ENCODE peak calls at places on chromosomes 3 and 15, in five cellular contexts. C is right lobe of liver; P is Peyer's patch; G is left lung; N is CD4-positive, alpha-beta T cell. R is an unnamed sample.

GRCh38 chr3:24485511-24485910 is 9.1 kb downstream of the THRB start:
- DNase-seq in C (no peak), P (no peak), G (no peak), N (no peak), R (no peak)

GRCh38 chr3:187040637-187041361 is 98.5 kb downstream of the RPL39L start:
- DNase-seq in C (peak; percentile 65), P (no peak), G (no peak), N (no peak), R (no peak)

GRCh38 chr15:58348095-58348812 is 83.5 kb upstream of the LIPC start:
- DNase-seq in C (no peak), P (no peak), G (no peak), N (no peak), R (no peak)

GRCh38 chr3:11717768-11718581 is 74.3 kb upstream of the VGLL4 start:
- DNase-seq in C (no peak), P (no peak), G (no peak), N (no peak), R (no peak)

GRCh38 chr3:4906107-4906621 is 73.1 kb upstream of the BHLHE40 start:
- DNase-seq in C (no peak), P (no peak), G (no peak), N (no peak), R (no peak)

GRCh38 chr3:127809611-127810010 is 12.7 kb downstream of the MGLL start:
- DNase-seq in C (no peak), P (no peak), G (no peak), N (no peak), R (no peak)

GRCh38 chr3:105752791-105753415 is 115.9 kb downstream of the CBLB start:
- DNase-seq in C (no peak), P (no peak), G (no peak), N (peak; percentile 35), R (no peak)

GRCh38 chr3:151852074-151852811 is 21.2 kb upstream of the SUCNR1 start:
- DNase-seq in C (no peak), P (no peak), G (peak; percentile 48), N (no peak), R (peak; percentile 61)

GRCh38 chr15:64267331-64267973 is 88.5 kb downstream of the CSNK1G1 start:
- DNase-seq in C (no peak), P (no peak), G (no peak), N (no peak), R (no peak)

GRCh38 chr15:40322531-40323238 is 807 bp upstream of the INAFM2 start:
- DNase-seq in C (no peak), P (no peak), G (no peak), N (no peak), R (no peak)

GRCh38 chr3:129618901-129619671 is 12.6 kb upstream of the PLXND1 start:
- DNase-seq in C (no peak), P (no peak), G (peak; percentile 82), N (no peak), R (no peak)

GRCh38 chr3:48395714-48396113 is 23.7 kb downstream of the FBXW12 start:
- DNase-seq in C (no peak), P (no peak), G (no peak), N (no peak), R (no peak)

DNA sequence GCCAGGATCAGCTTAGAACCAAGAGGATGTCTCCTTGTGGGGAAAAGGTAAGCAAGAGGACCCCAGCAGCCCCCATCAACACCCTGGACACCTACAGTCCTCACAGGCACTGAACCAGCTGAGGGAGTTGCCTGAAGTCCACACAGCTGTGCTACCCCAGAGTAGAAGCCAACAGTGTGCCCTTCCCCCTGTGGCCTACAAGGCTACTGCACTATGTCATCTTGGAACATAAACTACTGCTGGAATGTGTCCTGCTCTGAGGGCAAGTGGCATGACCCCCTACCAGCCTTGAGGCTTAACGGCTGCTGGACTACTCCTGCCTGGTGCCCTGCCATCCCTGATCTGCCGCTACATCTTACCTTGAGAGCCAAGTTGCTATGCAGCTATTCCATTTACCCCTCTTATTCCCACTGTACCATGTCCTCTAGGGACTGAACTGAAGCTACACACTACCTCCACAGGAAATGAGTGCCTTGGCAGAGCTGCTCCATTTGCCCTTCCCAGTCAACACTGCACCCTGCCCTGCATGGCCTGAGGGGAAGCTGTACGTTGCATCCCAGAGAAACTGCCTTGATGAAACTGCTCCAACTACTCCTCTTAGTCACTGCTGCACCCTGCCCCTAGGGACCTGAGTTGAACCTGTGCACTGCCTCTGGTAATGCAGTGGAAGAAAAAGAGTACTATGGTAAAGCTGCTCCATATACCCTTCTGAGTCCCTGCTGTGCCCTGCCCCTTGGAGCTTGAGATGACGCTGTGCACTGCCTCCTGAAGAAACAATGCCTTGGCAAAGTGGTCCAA is 40.2 kb upstream of the ATP13A5 start:
- DNase-seq in C (no peak), P (no peak), G (peak; percentile 15), N (no peak), R (no peak)
- H3K27ac ChIP-seq in C (no peak overlapping the region), P (no peak overlapping the region), G (no peak overlapping the region), N (no peak overlapping the region), R (no peak overlapping the region)

GRCh38 chr3:197468167-197468566 is 87.6 kb downstream of the BDH1 start:
- DNase-seq in C (no peak), P (no peak), G (no peak), N (no peak), R (no peak)
- TF ChIP-seq CTCF in C (no peak), P (no peak), G (no peak), N (no peak), R (no peak)

DNA sequence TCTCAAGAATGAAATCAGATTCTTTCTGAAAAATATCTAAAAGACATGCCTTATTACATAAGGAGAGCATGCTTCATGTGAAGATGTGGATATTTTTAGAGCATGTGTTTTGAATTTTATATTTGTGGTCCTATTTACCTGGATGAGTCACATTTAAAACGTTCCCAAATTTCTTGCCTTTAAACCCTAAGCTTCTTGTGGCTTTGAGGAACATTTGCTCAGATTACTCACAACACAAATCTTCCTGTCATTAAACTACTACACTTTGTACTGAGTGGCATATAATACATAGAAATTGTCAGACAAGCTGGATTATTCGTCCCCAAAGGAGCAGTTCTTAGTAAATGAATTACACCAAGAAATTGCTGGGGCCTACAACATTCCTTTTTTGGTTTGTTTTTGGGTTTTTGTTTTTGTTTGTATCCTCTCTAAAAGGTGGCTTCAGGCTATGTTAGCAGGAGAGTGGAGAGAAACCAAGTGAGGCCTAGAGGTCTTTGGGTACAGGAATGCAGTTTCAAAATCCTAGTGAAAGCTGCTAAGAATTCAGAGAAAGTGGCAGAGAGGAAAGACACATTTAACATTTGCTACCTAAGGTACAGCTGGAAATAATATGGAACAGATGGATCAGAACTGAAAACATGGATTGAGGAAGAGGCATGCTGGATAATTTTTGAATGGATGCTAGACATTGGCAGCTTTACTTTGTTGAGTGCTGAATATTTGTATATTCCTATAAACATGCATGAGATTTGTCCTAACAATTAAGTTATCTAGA is 128.1 kb downstream of the RPL22L1 start:
- DNase-seq in C (no peak), P (no peak), G (no peak), N (no peak), R (no peak)
- H3K27ac ChIP-seq in C (no peak overlapping the region), P (no peak overlapping the region), G (no peak overlapping the region), N (no peak overlapping the region), R (no peak overlapping the region)

DNA sequence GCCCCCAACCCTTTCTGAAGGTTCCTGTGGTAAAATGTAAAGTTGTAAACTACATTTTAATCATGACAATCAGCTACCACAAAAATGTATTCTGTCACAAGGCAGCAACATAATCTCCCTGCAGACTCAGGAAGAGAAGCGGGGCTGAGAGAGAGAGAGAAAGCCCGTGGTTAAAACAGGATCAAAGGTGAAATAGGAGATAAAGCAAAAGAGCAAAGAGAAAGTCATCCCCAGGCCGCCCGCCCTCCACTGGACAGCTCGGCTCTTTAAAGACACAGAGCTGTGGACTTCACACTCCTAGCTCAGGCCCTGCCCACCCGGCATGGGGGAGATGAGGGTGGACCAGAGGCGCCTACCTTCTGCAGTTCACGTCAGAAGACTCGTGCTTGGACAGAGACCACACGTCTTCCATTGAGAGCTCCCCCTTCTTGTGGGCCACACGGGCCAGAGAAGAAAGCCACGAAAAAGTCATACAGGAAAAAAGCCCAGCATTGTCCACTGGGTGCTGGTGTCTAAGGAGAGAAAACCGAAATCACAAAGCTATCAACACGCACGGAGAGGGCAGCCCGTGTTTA is 29.4 kb downstream of the ABCC5 start:
- DNase-seq in C (peak; percentile 61), P (no peak), G (no peak), N (no peak), R (no peak)
- TF ChIP-seq CTCF in C (no peak), P (no peak), G (no peak), N (no peak), R (no peak)

GRCh38 chr3:84555629-84556028 is 403.2 kb upstream of the CADM2 start:
- DNase-seq in C (no peak), P (no peak), G (no peak), N (no peak), R (no peak)
- H3K27ac ChIP-seq in C (no peak overlapping the region), P (no peak overlapping the region), G (no peak overlapping the region), N (no peak overlapping the region), R (no peak overlapping the region)

GRCh38 chr15:91051248-91051647 is 28.9 kb upstream of the VPS33B start:
- DNase-seq in C (no peak), P (no peak), G (no peak), N (no peak), R (no peak)

GRCh38 chr15:91054791-91055190 is 32.4 kb upstream of the VPS33B start:
- DNase-seq in C (no peak), P (no peak), G (no peak), N (no peak), R (no peak)

GRCh38 chr15:91047545-91048199 is 25.3 kb upstream of the VPS33B start:
- DNase-seq in C (no peak), P (no peak), G (no peak), N (no peak), R (peak; percentile 78)

GRCh38 chr15:91049378-91050127 is 27.2 kb upstream of the VPS33B start:
- DNase-seq in C (no peak), P (no peak), G (no peak), N (peak; percentile 31), R (peak; percentile 77)

DNA sequence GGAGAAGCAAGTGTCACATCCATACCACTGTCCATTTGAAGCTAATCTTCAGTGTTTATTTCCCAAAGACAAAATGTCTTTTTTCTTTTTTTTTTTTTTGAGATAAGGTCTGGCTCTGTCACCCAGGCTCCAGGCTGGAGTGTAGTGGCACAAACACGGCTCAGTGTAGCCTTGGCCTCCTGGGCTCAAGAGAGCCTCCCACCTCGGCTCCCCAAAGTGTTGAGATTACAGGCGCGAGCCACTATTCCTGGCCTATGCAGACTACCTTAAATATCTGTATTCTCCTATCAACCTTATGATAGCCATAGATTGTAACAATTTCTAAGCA is 27.7 kb upstream of the VPS33B start:
- DNase-seq in C (no peak), P (no peak), G (no peak), N (no peak), R (no peak)
- TF ChIP-seq CTCF in C (no peak), P (no peak), G (no peak), N (no peak), R (no peak)

DNA sequence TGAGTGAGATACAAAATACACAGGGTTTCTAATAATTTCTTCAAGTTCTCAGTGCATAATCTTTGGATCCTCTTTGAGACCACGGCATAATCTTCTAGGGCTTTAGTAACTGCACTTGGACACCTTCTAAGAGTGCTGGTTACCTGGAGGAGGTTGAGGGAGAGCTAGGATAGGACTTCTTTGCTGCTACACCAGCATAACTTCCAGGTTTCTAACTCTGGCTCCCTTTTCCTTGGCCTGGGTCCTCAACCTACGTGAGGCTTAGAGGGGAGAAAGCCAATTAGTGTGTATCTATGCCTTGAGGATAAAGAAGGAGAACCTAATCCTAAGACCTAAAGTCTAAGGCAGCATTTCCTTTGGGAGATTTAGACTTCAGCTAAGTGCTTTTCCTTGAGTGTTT is 184.8 kb downstream of the LSAMP start:
- DNase-seq in C (no peak), P (no peak), G (no peak), N (no peak), R (no peak)
- H3K27ac ChIP-seq in C (no peak overlapping the region), P (no peak overlapping the region), G (no peak overlapping the region), N (no peak overlapping the region), R (no peak overlapping the region)

R was measured in HL-60.